ENCODE peak calls at places on chromosome 13, in four cellular contexts. W is ovary, Q is transverse colon, P is testis. D is an unnamed sample.
A peak's percentile ranks its signal among the peaks of the same experiment; 100 is the strongest.

GRCh38 chr13:60326273-60326672 is 70.7 kb upstream of the TDRD3 start:
- DNase-seq in W (no peak), Q (no peak), P (no peak), D (no peak)

GRCh38 chr13:28257305-28257704 is 119.0 kb downstream of the PAN3 start:
- DNase-seq in P (no peak), W (no peak), Q (no peak), D (no peak)

GRCh38 chr13:33199282-33199850 is 86.2 kb downstream of the STARD13 start:
- DNase-seq in Q (no peak), P (no peak), W (no peak), D (no peak)

GRCh38 chr13:107239213-107239612 is 671.3 kb upstream of the ARGLU1 start:
- DNase-seq in P (no peak), Q (no peak), W (no peak), D (no peak)

GRCh38 chr13:89740994-89741678 is 1606.4 kb upstream of the MIR17HG start:
- DNase-seq in Q (no peak), P (no peak), W (no peak), D (no peak)

GRCh38 chr13:45768668-45769067 is 66.5 kb downstream of the CBY2 start:
- DNase-seq in Q (no peak), W (no peak), P (no peak), D (no peak)

GRCh38 chr13:54433511-54434206 is 1405.0 kb downstream of the OLFM4 start:
- DNase-seq in W (no peak), Q (no peak), P (no peak), D (no peak)

GRCh38 chr13:69324109-69324886 is 783.3 kb upstream of the ATXN8OS start:
- DNase-seq in P (no peak), Q (no peak), W (no peak), D (no peak)

GRCh38 chr13:25882732-25883357 is 169.0 kb downstream of the SHISA2 start:
- DNase-seq in Q (no peak), W (no peak), P (no peak), D (no peak)

GRCh38 chr13:88979465-88980180 is 1308.5 kb downstream of the SLITRK5 start:
- DNase-seq in P (no peak), W (no peak), Q (no peak), D (no peak)

GRCh38 chr13:51785592-51786424 is 18.2 kb downstream of the DHRS12 start:
- DNase-seq in P (peak; percentile 70), Q (no peak), W (peak; percentile 61), D (no peak)

GRCh38 chr13:97544041-97544765 is 110.2 kb downstream of the RAP2A start:
- DNase-seq in Q (no peak), W (no peak), P (no peak), D (no peak)

GRCh38 chr13:23671902-23672301 is 101.7 kb downstream of the TNFRSF19 start:
- DNase-seq in Q (no peak), P (no peak), W (no peak), D (no peak)

GRCh38 chr13:85469320-85469719 is 329.9 kb downstream of the SLITRK6 start:
- DNase-seq in P (no peak), W (no peak), Q (no peak), D (no peak)

GRCh38 chr13:101556676-101557121 is 104.2 kb downstream of the ITGBL1 start:
- DNase-seq in Q (no peak), W (no peak), P (no peak), D (no peak)

GRCh38 chr13:77022341-77022740 is 4.6 kb downstream of the FBXL3 start:
- DNase-seq in W (no peak), Q (no peak), P (no peak), D (no peak)

GRCh38 chr13:92769064-92769463 is 457.5 kb upstream of the GPC6 start:
- DNase-seq in Q (no peak), W (no peak), P (no peak), D (no peak)

GRCh38 chr13:78662467-78662866 is 3.5 kb upstream of the OBI1 start:
- DNase-seq in P (no peak), W (no peak), Q (no peak), D (no peak)

GRCh38 chr13:33355470-33355869 is 69.9 kb upstream of the STARD13 start:
- DNase-seq in W (no peak), Q (no peak), P (no peak), D (peak; percentile 73)

GRCh38 chr13:59666504-59666903 is 497.2 kb downstream of the DIAPH3 start:
- DNase-seq in Q (no peak), W (no peak), P (no peak), D (no peak)

GRCh38 chr13:43360911-43361605 is 337.7 kb downstream of the DNAJC15 start:
- DNase-seq in Q (no peak), P (no peak), W (no peak), D (no peak)

GRCh38 chr13:35727881-35728280 is 251.4 kb upstream of the MAB21L1 start:
- DNase-seq in W (no peak), P (no peak), Q (no peak), D (no peak)

GRCh38 chr13:46168818-46169217 is 13.2 kb downstream of the LCP1 start:
- DNase-seq in W (no peak), P (no peak), Q (no peak), D (no peak)

GRCh38 chr13:90824027-90824426 is 523.5 kb upstream of the MIR17HG start:
- DNase-seq in W (no peak), P (no peak), Q (no peak), D (no peak)

DNA sequence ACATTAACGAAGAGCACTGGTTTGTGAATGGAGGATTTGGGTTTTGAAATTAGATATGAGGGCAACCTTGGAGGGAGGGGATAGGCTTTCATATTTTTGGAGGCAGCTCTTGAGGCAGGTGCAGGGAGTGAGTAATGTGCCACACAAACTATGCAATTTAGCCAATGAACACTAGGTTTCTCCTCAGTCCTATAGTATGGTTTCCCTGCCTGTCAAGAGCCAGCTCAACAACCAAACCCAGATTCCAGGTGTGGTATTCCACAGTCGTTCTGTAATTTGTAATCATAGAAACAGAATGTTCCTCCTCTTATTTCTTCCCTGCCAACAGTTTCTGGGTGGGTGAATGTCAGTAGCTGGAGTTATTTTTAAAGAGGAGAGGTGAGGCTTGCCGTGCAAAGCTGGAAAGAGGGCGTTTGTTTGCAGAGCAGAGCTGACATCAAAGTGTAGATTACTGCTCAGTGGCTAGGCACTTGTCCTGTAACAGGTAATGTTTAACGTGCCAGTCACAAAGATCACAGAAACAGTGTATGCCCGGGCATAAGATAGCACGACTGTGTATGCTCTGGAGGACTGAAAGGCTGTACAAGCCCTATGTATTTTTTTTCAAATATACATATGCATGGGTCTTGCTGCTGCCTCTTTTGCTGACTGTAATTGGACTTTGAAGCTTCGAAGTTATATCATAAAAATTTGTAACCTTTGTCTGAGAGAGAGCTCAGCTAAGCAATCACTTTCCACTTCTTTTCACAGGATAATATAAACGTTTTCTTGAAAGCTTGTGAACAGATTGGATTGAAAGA is 124.3 kb downstream of the LMO7 start:
- DNase-seq in P (peak; percentile 27), W (no peak), Q (peak; percentile 79), D (no peak)
- H3K4me3 ChIP-seq in P (peak overlapping the region; percentile 15), W (peak overlapping the region; percentile 33), Q (no peak overlapping the region), D (no peak overlapping the region)

DNA sequence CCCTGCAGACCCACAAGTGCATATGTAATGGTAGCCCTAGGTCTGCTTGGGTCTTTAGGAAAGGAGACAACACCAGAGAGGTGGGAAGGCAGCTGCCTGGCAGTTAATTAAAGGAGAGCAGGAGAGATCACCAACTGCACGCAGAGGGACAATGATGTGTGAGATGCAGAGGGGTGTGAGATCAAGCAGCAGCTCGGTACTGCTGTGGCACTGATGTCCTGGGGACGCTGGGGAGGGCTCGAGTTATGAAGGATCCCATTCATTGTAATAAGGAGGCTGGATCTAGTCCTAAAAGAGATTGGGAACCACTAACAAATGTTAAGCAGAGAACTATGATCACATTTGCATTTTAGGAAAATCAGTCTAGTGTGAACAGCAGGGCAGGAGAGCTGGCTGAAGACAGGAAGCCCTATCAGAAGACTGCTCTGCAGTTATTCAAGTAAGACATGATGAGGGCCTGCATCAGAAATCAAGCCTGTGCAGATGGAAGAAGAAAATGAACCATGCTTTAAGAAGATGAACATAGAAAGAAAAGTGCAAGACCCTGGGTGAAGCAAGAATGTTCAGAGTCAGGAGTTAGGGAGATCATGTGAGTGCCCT is 80.4 kb downstream of the DLEU7 start:
- DNase-seq in Q (no peak), P (no peak), W (no peak), D (no peak)
- H3K27ac ChIP-seq in Q (no peak overlapping the region), P (no peak overlapping the region), W (no peak overlapping the region), D (no peak overlapping the region)

GRCh38 chr13:38686635-38687245 is at the start of gene FREM2:
- DNase-seq in P (peak; percentile 87), W (peak; percentile 70), Q (peak; percentile 33), D (no peak)
- TF ChIP-seq POLR2A in P (no peak), W (no peak), Q (no peak), D (no peak)

DNA sequence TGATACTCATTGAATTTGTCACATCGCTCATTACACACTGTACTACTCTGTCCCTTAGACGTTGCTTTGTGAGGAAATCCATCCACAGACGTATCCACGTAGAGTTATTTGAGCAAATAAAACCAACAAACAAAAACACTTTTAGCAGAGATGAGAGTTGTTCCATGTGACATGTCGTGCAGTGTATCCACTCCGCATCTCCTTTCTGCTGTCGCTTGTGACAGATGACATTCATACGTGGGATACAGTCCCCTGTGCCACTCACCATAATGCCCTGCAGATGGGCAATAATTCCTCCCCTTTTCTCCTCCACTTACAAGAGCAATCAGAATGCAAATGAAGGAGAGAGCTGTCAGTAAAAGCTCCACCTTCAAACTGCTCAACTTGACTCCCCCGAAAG is 26.0 kb downstream of the IRS2 start:
- DNase-seq in W (no peak), Q (no peak), P (no peak), D (peak; percentile 38)
- H3K4me3 ChIP-seq in W (no peak overlapping the region), Q (no peak overlapping the region), P (no peak overlapping the region), D (no peak overlapping the region)

GRCh38 chr13:50527612-50528509 is 315.6 kb downstream of the DLEU7 start:
- DNase-seq in W (no peak), Q (no peak), P (no peak), D (peak; percentile 17)

GRCh38 chr13:50529154-50529882 is 314.2 kb downstream of the DLEU7 start:
- DNase-seq in W (peak; percentile 65), P (peak; percentile 65), Q (peak; percentile 84), D (peak; percentile 80)

GRCh38 chr13:50523307-50523706 is 320.2 kb downstream of the DLEU7 start:
- DNase-seq in W (no peak), P (no peak), Q (no peak), D (no peak)

GRCh38 chr13:50524540-50524939 is 319.0 kb downstream of the DLEU7 start:
- DNase-seq in P (no peak), W (no peak), Q (no peak), D (no peak)

DNA sequence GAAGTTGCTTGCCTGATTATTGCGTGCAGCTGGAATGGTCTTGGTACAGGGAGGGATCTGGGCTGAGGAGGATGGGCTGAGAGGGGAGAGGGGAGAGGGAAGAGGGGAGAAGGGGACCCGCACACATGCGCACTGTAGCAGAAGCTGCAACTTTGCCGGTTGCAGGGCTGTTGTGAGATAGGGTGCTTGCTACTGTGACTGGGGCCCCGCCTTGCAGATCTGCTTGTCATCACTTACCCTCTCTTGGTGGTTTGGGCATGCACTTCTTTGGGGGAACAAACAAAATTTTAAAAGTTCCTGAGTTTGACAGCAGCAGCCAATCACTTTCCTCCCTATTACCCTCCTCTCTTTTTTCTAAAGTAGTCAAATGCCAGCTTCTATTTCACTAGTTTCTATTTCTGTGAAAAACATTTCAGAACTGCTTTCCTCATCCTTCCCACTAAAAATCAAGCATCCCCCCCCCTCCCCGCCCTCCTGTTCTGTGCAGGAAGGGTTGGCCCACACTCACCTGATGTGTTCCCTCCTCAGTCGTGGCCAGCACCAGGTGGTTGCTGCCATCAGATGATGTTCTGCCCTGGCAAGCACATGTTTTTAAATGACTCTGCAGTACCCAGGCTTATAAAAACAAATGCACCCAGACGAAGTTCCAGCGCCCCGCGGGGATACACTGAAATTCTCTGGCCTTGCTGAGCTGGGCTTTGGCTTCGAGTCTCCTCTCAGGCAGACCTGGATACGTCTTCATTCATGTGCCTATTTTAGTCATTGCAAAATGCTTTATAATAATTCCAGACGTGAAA is 316.5 kb downstream of the DLEU7 start:
- DNase-seq in Q (peak; percentile 13), P (no peak), W (no peak), D (no peak)
- H3K27ac ChIP-seq in Q (peak overlapping the region; percentile 17), P (no peak overlapping the region), W (no peak overlapping the region), D (no peak overlapping the region)

D was measured in adrenal gland.